ENCODE peak calls at places on chromosomes 12 and 14, in ten cellular contexts. Q is LoVo, J is KG1, I is NCI-H460, V is H54, F is lung, N is mesendoderm, M is PC-3, K is T47D, B is right cardiac atrium. S is an unnamed sample.
A peak's percentile ranks its signal among the peaks of the same experiment; 100 is the strongest.

GRCh38 chr12:113010701-113011100 is 32.4 kb downstream of the OAS2 start:
- DNase-seq in Q (no peak), J (no peak), I (no peak), V (no peak), F (no peak), N (no peak), M (no peak), K (no peak), B (no peak), S (no peak)

GRCh38 chr12:100189241-100190012 is 11.2 kb upstream of the ACTR6 start:
- DNase-seq in Q (no peak), J (no peak), I (no peak), V (no peak), F (peak; percentile 19), N (no peak), M (no peak), K (no peak), B (no peak), S (peak; percentile 90)

GRCh38 chr12:132201391-132202120 is 57.3 kb downstream of the NOC4L start:
- DNase-seq in Q (no peak), J (no peak), I (no peak), V (no peak), F (no peak), N (no peak), M (no peak), K (no peak), B (peak; percentile 40), S (no peak)

GRCh38 chr12:12890492-12890814 is 909 bp upstream of the GPRC5A start:
- DNase-seq in Q (peak; percentile 65), J (no peak), I (no peak), V (no peak), F (peak; percentile 53), N (no peak), M (no peak), K (no peak), B (no peak), S (no peak)

GRCh38 chr12:110746550-110746949 is 3.9 kb upstream of the PPP1CC start:
- DNase-seq in Q (no peak), J (no peak), I (no peak), V (no peak), F (no peak), N (no peak), M (no peak), K (no peak), B (no peak), S (no peak)

GRCh38 chr12:29212682-29213397 is 63.8 kb downstream of the FAR2 start:
- DNase-seq in Q (peak; percentile 41), J (no peak), I (no peak), V (no peak), F (no peak), N (no peak), M (no peak), K (no peak), B (no peak), S (no peak)

GRCh38 chr12:124391340-124392261 is 96.7 kb downstream of the RFLNA start:
- DNase-seq in Q (no peak), J (peak; percentile 71), I (no peak), V (no peak), F (peak; percentile 71), N (no peak), M (peak; percentile 80), K (no peak), B (peak; percentile 88), S (no peak)

GRCh38 chr14:25537846-25538455 is 488.0 kb upstream of the STXBP6 start:
- DNase-seq in Q (peak; percentile 37), J (no peak), I (peak; percentile 53), V (peak; percentile 4), F (no peak), N (peak; percentile 83), M (peak; percentile 29), K (peak; percentile 48), B (no peak), S (no peak)

GRCh38 chr14:68526420-68527105 is 266.3 kb downstream of the ZFP36L1 start:
- DNase-seq in Q (no peak), J (no peak), I (peak; percentile 73), V (no peak), F (peak; percentile 67), N (no peak), M (peak; percentile 45), K (no peak), B (peak; percentile 81), S (peak; percentile 83)

GRCh38 chr14:72830356-72830755 is 63.5 kb downstream of the DPF3 start:
- DNase-seq in Q (no peak), J (no peak), I (no peak), V (no peak), F (no peak), N (no peak), M (no peak), K (no peak), B (no peak), S (no peak)

GRCh38 chr14:37197421-37198272 is at the start of gene MIPOL1:
- DNase-seq in Q (peak; percentile 91), J (no peak), I (peak; percentile 77), V (no peak), F (peak; percentile 84), N (peak; percentile 80), M (peak; percentile 93), K (peak; percentile 93), B (peak; percentile 95), S (peak; percentile 93)

GRCh38 chr12:6752181-6752930 is 585 bp downstream of the MLF2 start:
- DNase-seq in Q (no peak), J (no peak), I (no peak), V (no peak), F (peak; percentile 47), N (peak; percentile 77), M (peak; percentile 17), K (no peak), B (no peak), S (no peak)

GRCh38 chr14:72515779-72516770 is 377.8 kb downstream of the DPF3 start:
- DNase-seq in Q (no peak), J (no peak), I (no peak), V (no peak), F (no peak), N (peak; percentile 39), M (peak; percentile 60), K (no peak), B (no peak), S (peak; percentile 64)

GRCh38 chr14:37608649-37609048 is 13.2 kb downstream of the TTC6 start:
- DNase-seq in Q (no peak), J (no peak), I (no peak), V (no peak), F (no peak), N (no peak), M (no peak), K (no peak), B (no peak), S (no peak)

GRCh38 chr14:34175574-34175973 is 224.7 kb upstream of the EGLN3 start:
- DNase-seq in Q (no peak), J (no peak), I (no peak), V (no peak), F (no peak), N (no peak), M (no peak), K (no peak), B (no peak), S (no peak)

GRCh38 chr14:75275598-75275997 is 3.0 kb upstream of the FOS start:
- DNase-seq in Q (no peak), J (no peak), I (no peak), V (no peak), F (no peak), N (no peak), M (no peak), K (no peak), B (no peak), S (no peak)

S was measured in esophagus muscularis mucosa.